ENCODE peak calls at places on chromosomes 1 and 21, in eight cellular contexts. B, N, Z, U, M, S, D and K are unnamed samples.

GRCh38 chr1:165235777-165236285 is 120.7 kb downstream of the LMX1A start:
- DNase-seq in B (no peak), N (no peak), Z (no peak), U (peak; percentile 66), M (no peak), S (no peak), D (no peak), K (no peak)

GRCh38 chr1:18962121-18962721 is 5.7 kb upstream of the IFFO2 start:
- DNase-seq in B (peak; percentile 84), N (no peak), Z (no peak), U (peak; percentile 60), M (no peak), S (no peak), D (no peak), K (no peak)

GRCh38 chr1:231279081-231279480 is 38.1 kb downstream of the GNPAT start:
- DNase-seq in B (no peak), N (peak; percentile 35), Z (no peak), U (no peak), M (no peak), S (no peak), D (no peak), K (no peak)

GRCh38 chr1:27862671-27863551 is 9.4 kb upstream of the THEMIS2 start:
- DNase-seq in B (no peak), N (peak; percentile 97), Z (no peak), U (peak; percentile 86), M (no peak), S (peak; percentile 50), D (peak; percentile 52), K (peak; percentile 74)

GRCh38 chr1:170660874-170661645 is 2.9 kb upstream of the PRRX1 start:
- DNase-seq in B (no peak), N (no peak), Z (no peak), U (peak; percentile 73), M (no peak), S (no peak), D (no peak), K (no peak)

GRCh38 chr1:204268101-204268500 is 54.3 kb upstream of the GOLT1A start:
- DNase-seq in B (no peak), N (no peak), Z (no peak), U (peak; percentile 63), M (no peak), S (no peak), D (no peak), K (no peak)

GRCh38 chr1:118961156-118961555 is 27.0 kb downstream of the TBX15 start:
- DNase-seq in B (no peak), N (no peak), Z (no peak), U (no peak), M (no peak), S (no peak), D (no peak), K (no peak)

GRCh38 chr21:35136586-35137254 is 87.6 kb upstream of the RUNX1 start:
- DNase-seq in B (no peak), N (peak; percentile 71), Z (no peak), U (no peak), M (no peak), S (no peak), D (no peak), K (no peak)

GRCh38 chr1:9476790-9477463 is 62.3 kb upstream of the SLC25A33 start:
- DNase-seq in B (no peak), N (peak; percentile 12), Z (no peak), U (no peak), M (no peak), S (no peak), D (no peak), K (no peak)

DNA sequence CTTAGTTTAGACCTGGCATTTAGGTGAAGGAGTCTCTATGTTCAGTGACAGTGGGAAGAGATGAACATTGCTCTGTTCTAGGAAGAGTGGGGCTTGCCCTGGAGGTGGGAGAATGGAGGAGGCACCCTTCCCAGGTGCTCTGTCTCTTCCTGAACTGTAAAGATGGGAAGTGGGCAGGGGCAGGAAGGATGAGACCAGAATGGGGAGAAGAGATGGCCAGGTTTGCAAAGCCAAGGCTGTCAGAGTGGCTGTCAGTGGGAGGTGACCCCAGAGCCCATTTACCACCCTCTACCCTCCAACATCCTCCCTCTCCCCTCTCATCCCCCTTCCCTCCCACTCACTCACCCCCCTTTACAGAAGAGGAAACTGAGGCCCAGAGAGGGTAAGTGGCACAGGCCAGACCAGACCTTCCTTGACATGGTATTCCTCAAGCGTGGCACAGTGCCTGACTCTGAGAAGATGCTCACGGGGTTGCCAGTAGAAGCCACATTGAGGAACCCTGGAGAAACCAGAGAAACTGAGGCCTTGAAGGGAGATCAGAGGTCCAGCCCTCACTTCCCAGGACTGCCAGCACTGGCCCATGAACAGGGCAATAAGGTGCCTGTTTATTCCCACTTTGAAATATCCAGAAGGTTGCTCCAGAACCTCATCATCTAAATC is 1.4 kb upstream of the IGSF8 start:
- DNase-seq in B (no peak), N (no peak), Z (no peak), U (no peak), M (no peak), S (no peak), D (no peak), K (no peak)
- H3K4me3 ChIP-seq in B (no peak overlapping the region), N (no peak overlapping the region), Z (no peak overlapping the region), U (no peak overlapping the region), M (no peak overlapping the region), S (no peak overlapping the region), D (no peak overlapping the region), K (no peak overlapping the region)

GRCh38 chr1:225990705-225991464 is 8.3 kb downstream of the SDE2 start:
- DNase-seq in B (no peak), N (no peak), Z (no peak), U (no peak), M (no peak), S (no peak), D (no peak), K (no peak)
- H3K36me3 ChIP-seq in B (peaks cover 92% of the 10 kb centered on the region), N (peaks cover 57% of the 10 kb centered on the region), Z (peaks cover 64% of the 10 kb centered on the region), U (peaks cover 29% of the 10 kb centered on the region), M (peaks cover 28% of the 10 kb centered on the region), S (no peaks in the 10 kb centered on the region), D (peaks cover 10% of the 10 kb centered on the region), K (peaks cover 94% of the 10 kb centered on the region)

GRCh38 chr1:30845891-30846290 is 62.7 kb downstream of the SDC3 start:
- DNase-seq in B (no peak), N (no peak), Z (no peak), U (no peak), M (no peak), S (no peak), D (no peak), K (no peak)
- H3K4me3 ChIP-seq in B (no peak overlapping the region), N (no peak overlapping the region), Z (no peak overlapping the region), U (no peak overlapping the region), M (no peak overlapping the region), S (no peak overlapping the region), D (no peak overlapping the region), K (no peak overlapping the region)

GRCh38 chr1:196723325-196724185 is 51.1 kb upstream of the CFHR3 start:
- DNase-seq in B (no peak), N (peak; percentile 47), Z (peak; percentile 6), U (peak; percentile 58), M (no peak), S (no peak), D (no peak), K (no peak)
- H3K36me3 ChIP-seq in B (no peaks in the 10 kb centered on the region), N (peaks cover 6% of the 10 kb centered on the region), Z (no peaks in the 10 kb centered on the region), U (no peaks in the 10 kb centered on the region), M (no peaks in the 10 kb centered on the region), S (no peaks in the 10 kb centered on the region), D (no peaks in the 10 kb centered on the region), K (peaks cover 13% of the 10 kb centered on the region)